ENCODE peak calls at places on chromosomes 16 and 17, in four cellular contexts. One of them, this sample, is unnamed.

GRCh38 chr17:29069526-29070041 is 26.6 kb downstream of the PIPOX start:
- DNase-seq in activated CD8-positive, alpha-beta memory T cell treated with anti-CD3 and anti-CD28 coated beads for 48 hours: no peak
- DNase-seq in NCI-H1930: no peak
- DNase-seq in NCI-H69: no peak
- DNase-seq in this sample: no peak

GRCh38 chr17:13931111-13931526 is 138.2 kb upstream of the COX10 start:
- DNase-seq in activated CD8-positive, alpha-beta memory T cell treated with anti-CD3 and anti-CD28 coated beads for 48 hours: no peak
- DNase-seq in NCI-H1930: no peak
- DNase-seq in NCI-H69: no peak
- DNase-seq in this sample: peak

GRCh38 chr17:77706938-77707337 is 251.6 kb upstream of the TNRC6C start:
- DNase-seq in activated CD8-positive, alpha-beta memory T cell treated with anti-CD3 and anti-CD28 coated beads for 48 hours: no peak
- DNase-seq in NCI-H1930: no peak
- DNase-seq in NCI-H69: no peak
- DNase-seq in this sample: no peak

GRCh38 chr16:27224271-27224737 is 21.0 kb downstream of the KDM8 start:
- DNase-seq in activated CD8-positive, alpha-beta memory T cell treated with anti-CD3 and anti-CD28 coated beads for 48 hours: no peak
- DNase-seq in NCI-H1930: no peak
- DNase-seq in NCI-H69: no peak
- DNase-seq in this sample: no peak

GRCh38 chr17:43360376-43360738 is 38.4 kb upstream of the ARL4D start:
- DNase-seq in activated CD8-positive, alpha-beta memory T cell treated with anti-CD3 and anti-CD28 coated beads for 48 hours: peak
- DNase-seq in NCI-H1930: no peak
- DNase-seq in NCI-H69: peak
- DNase-seq in this sample: no peak

GRCh38 chr16:14196011-14196410 is 124.9 kb downstream of the MRTFB start:
- DNase-seq in activated CD8-positive, alpha-beta memory T cell treated with anti-CD3 and anti-CD28 coated beads for 48 hours: no peak
- DNase-seq in NCI-H1930: no peak
- DNase-seq in NCI-H69: peak
- DNase-seq in this sample: no peak

GRCh38 chr16:65875362-65876199 is 490.9 kb upstream of the CDH5 start:
- DNase-seq in activated CD8-positive, alpha-beta memory T cell treated with anti-CD3 and anti-CD28 coated beads for 48 hours: no peak
- DNase-seq in NCI-H1930: no peak
- DNase-seq in NCI-H69: no peak
- DNase-seq in this sample: no peak

GRCh38 chr16:88921603-88921995 is 55.1 kb upstream of the PABPN1L start:
- DNase-seq in activated CD8-positive, alpha-beta memory T cell treated with anti-CD3 and anti-CD28 coated beads for 48 hours: no peak
- DNase-seq in NCI-H1930: no peak
- DNase-seq in NCI-H69: peak
- DNase-seq in this sample: no peak

GRCh38 chr16:19664166-19664565 is 53.9 kb downstream of the KNOP1 start:
- DNase-seq in activated CD8-positive, alpha-beta memory T cell treated with anti-CD3 and anti-CD28 coated beads for 48 hours: no peak
- DNase-seq in NCI-H1930: no peak
- DNase-seq in NCI-H69: no peak
- DNase-seq in this sample: no peak

This sample was measured in amygdala.